ENCODE peak calls at places on chromosomes 4 and X, in nine cellular contexts. M is ascending aorta, T is kidney epithelial cell, H is astrocyte, N is GM23248, R is right lobe of liver, E is right atrium auricular region, S is left ventricle myocardium inferior, F is Panc1. Z is an unnamed sample. For H3K36me3, the result is how much of the 10 kb centered on the place peaks cover.

GRCh38 chr4:186029731-186030421 is 39.1 kb upstream of the TLR3 start:
- DNase-seq in E (peak), R (peak), H (peak), S (peak), F (no peak), T (no peak), N (peak), M (peak), Z (no peak)

GRCh38 chrX:8289523-8289922 is 118.5 kb upstream of the VCX2 start:
- DNase-seq in H (peak), N (no peak), S (no peak), F (no peak), M (no peak), R (no peak), E (no peak), T (no peak), Z (no peak)

GRCh38 chr4:102338405-102338804 is 6.9 kb downstream of the SLC39A8 start:
- DNase-seq in R (no peak), H (no peak), S (no peak), N (peak), E (no peak), F (no peak), M (no peak), T (no peak), Z (no peak)

GRCh38 chr4:156294577-156294976 is 340.9 kb upstream of the CTSO start:
- DNase-seq in N (peak), F (no peak), T (peak), M (no peak), R (no peak), E (no peak), S (no peak), H (peak), Z (no peak)

GRCh38 chr4:91688413-91688812 is 615.4 kb upstream of the GRID2 start:
- DNase-seq in S (no peak), E (no peak), T (no peak), F (no peak), H (no peak), R (no peak), M (no peak), N (no peak), Z (no peak)

GRCh38 chr4:151766691-151767090 is 5.9 kb upstream of the GATB start:
- DNase-seq in E (no peak), F (no peak), H (no peak), S (no peak), M (no peak), N (no peak), R (no peak), T (no peak), Z (no peak)

GRCh38 chrX:129361566-129361965 is 161.7 kb downstream of the SMARCA1 start:
- DNase-seq in T (no peak), F (no peak), H (no peak), N (peak), E (no peak), S (no peak), R (no peak), M (no peak), Z (no peak)

GRCh38 chr4:152976466-152976761 is 40.3 kb downstream of the FHDC1 start:
- DNase-seq in E (no peak), T (no peak), R (no peak), N (no peak), H (no peak), M (peak), F (no peak), S (no peak), Z (no peak)

GRCh38 chr4:152460488-152460887 is 75.4 kb downstream of the FBXW7 start:
- DNase-seq in M (no peak), N (peak), H (peak), F (no peak), R (no peak), T (peak), E (no peak), S (no peak), Z (no peak)

GRCh38 chr4:158182736-158183135 is 9.9 kb upstream of the GASK1B start:
- DNase-seq in S (no peak), M (no peak), E (no peak), T (no peak), N (peak), H (no peak), F (no peak), R (no peak), Z (no peak)

GRCh38 chrX:154092371-154092770 is 5.1 kb downstream of the MECP2 start:
- DNase-seq in F (no peak), T (no peak), R (no peak), H (no peak), E (no peak), N (no peak), S (no peak), M (no peak), Z (no peak)

GRCh38 chrX:69564665-69565064 is 51.2 kb upstream of the EDA start:
- DNase-seq in R (no peak), N (no peak), E (no peak), S (no peak), H (no peak), M (no peak), F (no peak), T (no peak), Z (no peak)

GRCh38 chr4:152776352-152776751 is 3.2 kb downstream of the TIGD4 start:
- DNase-seq in F (no peak), N (no peak), E (no peak), S (no peak), T (no peak), R (no peak), M (no peak), H (no peak), Z (no peak)

GRCh38 chr4:137253949-137254348 is 278.3 kb downstream of the PCDH18 start:
- DNase-seq in M (no peak), F (no peak), N (peak), R (no peak), E (no peak), S (no peak), T (no peak), H (peak), Z (no peak)

GRCh38 chr4:147793973-147794690 is 62.2 kb downstream of the ARHGAP10 start:
- DNase-seq in N (no peak), F (no peak), M (no peak), S (no peak), R (no peak), E (no peak), H (no peak), T (no peak), Z (no peak)

GRCh38 chrX:133655914-133656265 is 240.6 kb upstream of the GPC4 start:
- DNase-seq in H (no peak), F (no peak), E (no peak), S (no peak), N (no peak), T (no peak), R (no peak), M (no peak), Z (no peak)

GRCh38 chrX:77426811-77427210 is 20.4 kb upstream of the FGF16 start:
- DNase-seq in S (no peak), E (no peak), T (no peak), M (no peak), N (peak), F (no peak), R (no peak), H (peak), Z (no peak)

GRCh38 chr4:110172972-110173371 is 25.4 kb downstream of the ELOVL6 start:
- DNase-seq in S (no peak), E (no peak), T (no peak), R (no peak), F (no peak), N (no peak), M (no peak), H (no peak), Z (no peak)

GRCh38 chr4:7660640-7661039 is 225.9 kb upstream of the PSAPL1 start:
- DNase-seq in F (no peak), H (no peak), N (no peak), R (no peak), S (no peak), T (no peak), E (no peak), M (no peak), Z (no peak)

GRCh38 chr4:184992422-184992821 is 25.9 kb upstream of the HELT start:
- DNase-seq in T (no peak), R (no peak), N (no peak), H (no peak), M (no peak), E (no peak), F (no peak), S (no peak), Z (no peak)

GRCh38 chr4:25702848-25703247 is 47.2 kb downstream of the SLC34A2 start:
- DNase-seq in M (no peak), F (no peak), R (no peak), T (peak), H (peak), N (peak), E (no peak), S (peak), Z (no peak)

GRCh38 chr4:168928346-168928745 is 81.7 kb downstream of the CBR4 start:
- DNase-seq in F (no peak), S (no peak), R (no peak), M (no peak), H (no peak), E (no peak), N (no peak), T (no peak), Z (no peak)

GRCh38 chr4:124144302-124144701 is 568.2 kb downstream of the ANKRD50 start:
- DNase-seq in R (no peak), F (no peak), M (no peak), H (peak), N (peak), T (peak), E (no peak), S (no peak), Z (no peak)

GRCh38 chrX:66030505-66031317 is 9.2 kb downstream of the VSIG4 start:
- DNase-seq in S (no peak), T (no peak), F (peak), R (no peak), H (no peak), N (peak), M (no peak), E (no peak), Z (peak)

GRCh38 chr4:184746532-184746870 is 12.6 kb upstream of the CENPU start:
- DNase-seq in T (peak), S (no peak), M (peak), R (no peak), H (peak), N (peak), F (no peak), E (peak), Z (no peak)

GRCh38 chr4:185576314-185576713 is 41.0 kb upstream of the PDLIM3 start:
- DNase-seq in M (no peak), F (no peak), T (no peak), N (no peak), R (no peak), S (no peak), E (no peak), H (no peak), Z (no peak)

DNA sequence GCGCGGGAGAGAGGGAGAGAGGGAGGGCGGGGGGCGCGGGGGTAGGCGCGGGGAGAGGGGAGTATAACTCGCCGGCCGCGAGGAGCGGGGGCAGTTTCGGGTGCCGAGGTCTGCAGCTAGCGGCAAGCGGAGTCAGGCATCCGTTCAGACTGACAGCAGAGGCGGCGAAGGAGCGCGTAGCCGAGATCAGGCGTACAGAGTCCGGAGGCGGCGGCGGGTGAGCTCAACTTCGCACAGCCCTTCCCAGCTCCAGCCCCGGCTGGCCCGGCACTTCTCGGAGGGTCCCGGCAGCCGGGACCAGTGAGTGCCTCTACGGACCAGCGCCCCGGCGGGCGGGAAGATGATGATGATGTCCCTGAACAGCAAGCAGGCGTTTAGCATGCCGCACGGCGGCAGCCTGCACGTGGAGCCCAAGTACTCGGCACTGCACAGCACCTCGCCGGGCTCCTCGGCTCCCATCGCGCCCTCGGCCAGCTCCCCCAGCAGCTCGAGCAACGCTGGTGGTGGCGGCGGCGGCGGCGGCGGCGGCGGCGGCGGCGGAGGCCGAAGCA is at the start of gene POU4F2:
- DNase-seq in H (peak), S (no peak), F (no peak), T (no peak), R (no peak), N (peak), E (no peak), M (no peak), Z (no peak)
- H3K4me3 ChIP-seq in H (peak), S (peak), F (no peak), T (peak), R (no peak), N (peak), E (no peak), M (peak), Z (no peak)

DNA sequence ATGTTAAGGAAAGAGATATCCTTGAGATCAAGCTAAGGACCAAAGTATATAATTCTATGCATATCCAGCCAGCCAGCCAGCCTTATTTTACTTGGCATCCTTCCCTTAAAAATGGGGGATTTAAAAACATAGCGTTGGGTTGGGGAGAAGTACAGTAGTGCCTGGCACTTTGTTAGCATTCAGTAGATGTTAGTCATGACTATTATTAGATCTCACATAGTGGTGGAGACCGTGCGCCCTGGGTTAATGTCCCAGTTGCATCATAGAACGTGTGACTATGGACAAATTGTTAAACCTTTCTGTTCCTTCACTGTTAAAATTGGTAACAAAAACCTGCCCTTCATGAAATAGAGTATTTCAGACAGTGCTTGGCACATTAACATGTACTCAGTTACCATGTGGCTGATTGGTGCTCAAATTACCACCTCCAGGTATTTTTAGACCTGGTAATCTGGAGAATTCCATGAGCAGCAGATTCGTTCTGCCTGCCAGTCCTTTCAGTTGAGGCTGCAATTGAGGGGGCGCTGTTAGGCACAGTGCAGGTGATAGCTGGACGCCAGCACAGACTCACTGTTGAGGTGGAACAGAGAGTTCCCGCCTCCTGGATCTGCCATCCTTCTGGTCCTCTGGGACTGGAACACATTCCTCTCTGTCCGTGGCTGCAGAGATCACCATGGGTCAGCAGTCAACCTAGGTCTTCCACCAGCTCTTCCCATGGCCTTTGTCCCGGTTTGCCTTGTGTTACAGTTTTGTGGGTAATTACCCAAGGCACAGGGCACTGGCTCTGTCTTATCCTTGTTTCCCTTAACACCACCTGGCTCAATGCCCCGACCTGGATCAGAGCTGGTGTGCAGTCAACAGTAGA is 31.7 kb downstream of the RBBP7 start:
- DNase-seq in R (peak), T (peak), M (peak), E (no peak), N (peak), H (peak), S (peak), F (no peak), Z (no peak)
- H3K36me3 ChIP-seq in R (under half), T (under half), M (under half), E (under half), N (under half), H (under half), S (under half), F (under half), Z (under half)

DNA sequence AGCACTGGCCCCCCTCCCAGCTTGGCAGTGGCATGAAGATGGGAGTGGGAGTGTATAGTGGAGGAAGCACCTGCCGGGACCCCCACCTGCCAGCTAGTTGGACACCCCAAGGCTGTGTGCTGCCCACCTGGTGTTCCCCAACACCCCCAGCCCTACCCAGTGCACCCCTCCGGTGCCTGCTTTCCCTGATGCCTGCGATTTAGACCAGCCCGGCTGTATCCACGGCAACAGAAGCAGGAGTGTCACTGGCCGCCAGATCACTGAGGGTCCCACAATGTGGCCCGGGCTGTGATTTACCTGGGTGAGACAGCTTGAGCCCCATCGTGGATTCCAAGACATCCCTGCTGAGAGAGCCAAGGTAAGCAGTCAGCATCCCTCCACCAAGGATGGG is 533 bp downstream of the GPR173 start:
- DNase-seq in T (no peak), S (no peak), E (no peak), N (peak), F (no peak), R (no peak), H (no peak), M (no peak), Z (no peak)
- H3K4me3 ChIP-seq in T (peak), S (peak), E (peak), N (peak), F (peak), R (no peak), H (peak), M (peak), Z (no peak)

GRCh38 chr4:77990456-77990855 is 66.7 kb upstream of the FRAS1 start:
- DNase-seq in N (peak), E (no peak), H (no peak), T (no peak), S (no peak), M (no peak), R (no peak), F (no peak), Z (no peak)

GRCh38 chr4:77996076-77996475 is 61.0 kb upstream of the FRAS1 start:
- DNase-seq in F (no peak), T (no peak), H (no peak), N (no peak), S (no peak), E (no peak), R (no peak), M (no peak), Z (no peak)

GRCh38 chr4:77994194-77994721 is 62.9 kb upstream of the FRAS1 start:
- DNase-seq in S (no peak), M (no peak), N (peak), T (peak), E (no peak), R (no peak), H (peak), F (no peak), Z (no peak)

GRCh38 chr4:77989986-77990385 is 67.1 kb upstream of the FRAS1 start:
- DNase-seq in S (no peak), M (no peak), R (no peak), N (no peak), T (no peak), E (no peak), H (no peak), F (no peak), Z (no peak)

DNA sequence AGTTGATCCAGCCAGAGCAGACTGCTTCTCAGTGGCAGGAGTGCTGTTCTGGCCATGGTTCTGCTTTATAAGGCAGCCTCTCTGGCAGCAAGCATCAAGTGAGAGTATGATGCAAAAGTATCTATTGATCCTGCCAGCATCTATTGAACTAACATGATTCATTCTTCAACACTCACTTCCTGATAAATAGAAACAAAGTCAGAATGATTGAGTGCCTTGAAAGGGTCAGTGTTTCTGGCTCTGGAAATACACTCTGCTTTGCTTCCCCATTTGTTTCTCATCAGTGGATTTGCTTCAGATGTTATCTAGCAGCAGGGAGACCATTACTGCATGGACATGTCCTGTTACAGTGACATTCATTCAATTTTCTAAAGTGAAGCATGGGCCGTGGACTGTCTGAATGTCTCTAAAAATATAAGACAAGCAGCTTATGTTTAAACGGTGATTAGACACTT is 66.2 kb upstream of the FRAS1 start:
- DNase-seq in M (no peak), F (no peak), R (no peak), S (no peak), H (no peak), N (peak), E (no peak), T (no peak), Z (no peak)
- H3K36me3 ChIP-seq in M (under half), F (under half), R (under half), S (under half), H (under half), N (under half), E (under half), T (under half), Z (under half)

GRCh38 chr4:76781698-76782595 is 116.0 kb downstream of the SOWAHB start:
- DNase-seq in E (no peak), S (no peak), R (no peak), T (peak), H (peak), N (peak), F (no peak), M (no peak), Z (no peak)
- H3K4me3 ChIP-seq in E (no peak), S (no peak), R (no peak), T (no peak), H (peak), N (peak), F (no peak), M (no peak), Z (no peak)

GRCh38 chr4:2830632-2831610 is 12.7 kb upstream of the ADD1 start:
- DNase-seq in R (peak), M (peak), E (no peak), F (no peak), H (no peak), T (no peak), S (peak), N (no peak), Z (no peak)
- H3K36me3 ChIP-seq in R (under half), M (under half), E (half or more), F (under half), H (under half), T (under half), S (half or more), N (under half), Z (under half)

DNA sequence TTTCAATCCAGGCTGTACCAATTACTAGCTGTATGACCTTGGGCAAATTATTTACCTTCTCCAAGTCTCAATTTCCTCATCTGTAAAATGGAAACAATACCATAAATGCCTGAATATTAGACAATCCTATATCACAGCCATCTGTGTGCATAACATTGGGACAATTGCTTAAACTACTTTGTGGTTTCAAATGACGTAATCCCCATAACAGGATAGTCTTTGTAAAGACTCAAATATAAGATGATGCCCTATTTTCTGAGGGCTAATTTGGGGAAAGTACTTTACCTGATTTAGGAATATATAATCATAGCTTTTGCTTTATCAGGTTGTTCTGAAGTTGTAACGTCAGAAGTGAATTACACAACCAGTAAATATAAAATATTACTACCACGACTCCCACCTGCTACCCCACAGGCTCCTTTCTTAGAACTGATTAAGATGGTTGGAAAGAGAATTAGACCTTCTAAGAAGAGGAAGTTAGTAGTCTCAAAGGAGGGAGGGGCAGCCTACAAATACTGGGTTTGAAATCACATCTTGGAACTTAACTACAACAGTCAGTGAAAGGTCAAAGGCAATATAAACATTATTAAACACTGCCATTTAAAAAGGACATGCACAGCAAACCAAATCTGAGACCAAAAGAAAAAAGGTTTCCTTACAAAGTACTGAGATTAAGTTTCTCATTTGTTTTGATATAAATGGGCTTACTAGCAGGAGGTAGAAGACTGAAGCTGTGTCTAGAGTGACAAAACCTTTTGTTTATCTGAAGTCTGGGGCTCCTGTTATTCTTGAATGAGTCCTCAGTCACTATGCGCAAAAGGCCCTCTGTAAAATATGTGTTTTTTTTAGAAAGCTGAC is 215.0 kb downstream of the SCFD2 start:
- DNase-seq in F (no peak), H (no peak), S (no peak), T (no peak), N (no peak), E (no peak), M (no peak), R (no peak), Z (no peak)
- H3K4me3 ChIP-seq in F (no peak), H (no peak), S (no peak), T (no peak), N (no peak), E (no peak), M (no peak), R (no peak), Z (no peak)

Z was measured in CD4-positive, alpha-beta memory T cell.